ENCODE peak calls at places on chromosomes 1 and 21, in six cellular contexts. T is AG10803, S is BJ, X is psoas muscle, F is colonic mucosa, N is Peyer's patch. V is an unnamed sample.

GRCh38 chr1:10975567-10976326 is 36.7 kb upstream of the TARDBP start:
- DNase-seq in T (peak), S (peak), X (peak), F (no peak), N (peak), V (peak)

GRCh38 chr1:33074193-33074945 is 6.6 kb upstream of the AZIN2 start:
- DNase-seq in T (no peak), S (no peak), X (no peak), F (no peak), N (no peak), V (no peak)

GRCh38 chr1:36257375-36257767 is 33.1 kb downstream of the THRAP3 start:
- DNase-seq in T (peak), S (no peak), X (peak), F (no peak), N (peak), V (no peak)

GRCh38 chr1:105172803-105173202 is 1423.1 kb downstream of the AMY1C start:
- DNase-seq in T (no peak), S (no peak), X (no peak), F (no peak), N (no peak), V (no peak)

GRCh38 chr1:168498159-168498609 is 45.6 kb downstream of the XCL2 start:
- DNase-seq in T (peak), S (no peak), X (no peak), F (no peak), N (no peak), V (no peak)

GRCh38 chr21:42518216-42518615 is 4.6 kb downstream of the SLC37A1 start:
- DNase-seq in T (peak), S (no peak), X (no peak), F (no peak), N (no peak), V (peak)

GRCh38 chr1:210374600-210374953 is 45.9 kb downstream of the HHAT start:
- DNase-seq in T (no peak), S (no peak), X (no peak), F (no peak), N (no peak), V (no peak)

GRCh38 chr1:29459551-29459945 is 223.2 kb downstream of the PTPRU start:
- DNase-seq in T (no peak), S (no peak), X (no peak), F (no peak), N (peak), V (no peak)

GRCh38 chr1:99602404-99602969 is 43.4 kb upstream of the PALMD start:
- DNase-seq in T (no peak), S (no peak), X (no peak), F (no peak), N (no peak), V (no peak)

GRCh38 chr1:43303477-43304286 is 2.9 kb downstream of the TIE1 start:
- DNase-seq in T (no peak), S (no peak), X (no peak), F (no peak), N (no peak), V (no peak)

GRCh38 chr1:201361652-201362504 is 15.6 kb downstream of the TNNT2 start:
- DNase-seq in T (peak), S (no peak), X (peak), F (peak), N (peak), V (no peak)

GRCh38 chr1:67635055-67635809 is 49.8 kb upstream of the GADD45A start:
- DNase-seq in T (no peak), S (no peak), X (no peak), F (no peak), N (no peak), V (no peak)

GRCh38 chr21:34008618-34009017 is 64.8 kb upstream of the MRPS6 start:
- DNase-seq in T (no peak), S (no peak), X (no peak), F (no peak), N (no peak), V (no peak)

GRCh38 chr1:1836119-1836518 is 54.8 kb downstream of the GNB1 start:
- DNase-seq in T (no peak), S (no peak), X (no peak), F (no peak), N (no peak), V (no peak)

GRCh38 chr1:186044079-186044685 is 310.0 kb downstream of the HMCN1 start:
- DNase-seq in T (no peak), S (no peak), X (no peak), F (no peak), N (no peak), V (no peak)

GRCh38 chr1:159916240-159917051 is 8.9 kb downstream of the TAGLN2 start:
- DNase-seq in T (peak), S (no peak), X (no peak), F (no peak), N (no peak), V (peak)

GRCh38 chr1:167764458-167765330 is 42.9 kb downstream of the MPZL1 start:
- DNase-seq in T (no peak), S (no peak), X (no peak), F (no peak), N (no peak), V (no peak)

GRCh38 chr21:35395728-35396127 is 346.6 kb upstream of the RUNX1 start:
- DNase-seq in T (no peak), S (no peak), X (no peak), F (no peak), N (no peak), V (peak)

GRCh38 chr1:91038582-91038981 is 16.7 kb upstream of the ZNF644 start:
- DNase-seq in T (no peak), S (no peak), X (no peak), F (no peak), N (no peak), V (no peak)

GRCh38 chr1:110877364-110877763 is 4.4 kb downstream of the CD53 start:
- DNase-seq in T (no peak), S (no peak), X (no peak), F (no peak), N (no peak), V (no peak)

GRCh38 chr1:110876748-110877341 is 3.9 kb downstream of the CD53 start:
- DNase-seq in T (no peak), S (no peak), X (no peak), F (no peak), N (no peak), V (no peak)

GRCh38 chr1:110879758-110880606 is 7.0 kb downstream of the CD53 start:
- DNase-seq in T (no peak), S (no peak), X (no peak), F (no peak), N (peak), V (no peak)

GRCh38 chr1:110878993-110879392 is 6.0 kb downstream of the CD53 start:
- DNase-seq in T (no peak), S (no peak), X (no peak), F (no peak), N (no peak), V (no peak)

DNA sequence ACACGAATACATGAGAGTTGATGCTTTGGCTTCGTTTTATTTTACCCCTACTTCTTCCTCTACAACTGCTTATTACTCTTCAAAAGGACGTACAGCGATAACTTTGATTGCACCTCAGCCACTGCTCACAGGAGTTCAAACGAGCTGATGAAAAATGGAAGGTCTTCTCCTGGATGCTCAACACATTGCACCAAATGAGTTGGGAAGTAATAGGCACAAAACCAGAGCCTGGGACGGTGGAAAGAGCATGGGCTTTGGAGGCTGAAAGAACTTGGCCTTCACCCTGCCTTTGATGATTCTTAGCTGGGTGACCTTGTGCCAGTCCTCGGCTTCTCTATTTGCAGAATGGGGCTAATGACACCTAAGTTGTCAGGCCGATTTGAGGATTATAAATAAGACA is 4.8 kb downstream of the CD53 start:
- DNase-seq in T (no peak), S (no peak), X (no peak), F (no peak), N (no peak), V (no peak)
- H3K4me3 ChIP-seq in T (no peak), S (no peak), X (no peak), F (no peak), N (peak), V (no peak)

GRCh38 chr1:17539202-17539525 is 334 bp upstream of the ARHGEF10L start:
- DNase-seq in T (no peak), S (no peak), X (no peak), F (peak), N (no peak), V (no peak)

GRCh38 chr1:17538010-17538409 is 1.5 kb upstream of the ARHGEF10L start:
- DNase-seq in T (peak), S (no peak), X (no peak), F (peak), N (no peak), V (no peak)

GRCh38 chr1:17539526-17540254 is at the start of gene ARHGEF10L:
- DNase-seq in T (peak), S (no peak), X (peak), F (peak), N (no peak), V (no peak)

GRCh38 chr1:17540255-17541001 is 930 bp downstream of the ARHGEF10L start:
- DNase-seq in T (peak), S (no peak), X (peak), F (peak), N (no peak), V (no peak)

DNA sequence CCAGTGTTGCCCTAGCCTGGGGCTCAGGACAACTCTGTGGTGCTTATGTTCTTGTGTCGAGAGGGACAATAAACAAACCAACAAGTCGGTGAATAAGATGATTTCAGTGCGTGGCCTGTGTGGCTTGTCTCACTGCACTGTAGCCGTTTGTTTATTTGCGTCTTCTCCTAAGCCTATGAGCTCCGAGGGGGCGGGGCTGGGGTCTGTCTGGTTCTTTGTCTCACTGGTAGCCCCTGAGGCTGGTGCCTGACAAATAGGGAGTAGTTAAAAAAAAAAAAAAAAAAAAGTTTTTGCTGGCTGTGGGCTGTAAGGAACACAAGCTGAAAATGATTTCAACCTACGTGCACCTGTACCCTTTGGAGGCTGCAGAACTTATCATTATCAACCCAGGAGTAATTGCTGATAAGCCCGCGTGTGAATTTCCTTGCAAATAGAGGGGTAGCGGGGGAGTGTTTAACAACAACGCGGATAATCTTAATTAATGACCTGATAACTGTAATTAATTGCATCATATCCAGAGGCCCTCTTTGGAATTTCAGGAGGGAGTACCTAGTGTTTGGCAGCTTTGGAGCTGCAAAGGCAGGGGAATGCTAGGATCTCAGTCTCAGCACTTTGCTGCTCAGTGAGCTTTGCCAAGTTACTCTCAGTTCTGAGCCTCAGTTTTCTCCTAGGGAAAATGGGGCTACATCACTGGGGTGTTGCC is 919 bp upstream of the ARHGEF10L start:
- DNase-seq in T (no peak), S (no peak), X (no peak), F (peak), N (no peak), V (no peak)
- H3K4me3 ChIP-seq in T (peak), S (no peak), X (no peak), F (no peak), N (no peak), V (no peak)

GRCh38 chr1:225812488-225813249 is 2.7 kb downstream of the EPHX1 start:
- DNase-seq in T (peak), S (no peak), X (no peak), F (no peak), N (no peak), V (no peak)
- H3K4me3 ChIP-seq in T (no peak), S (no peak), X (peak), F (no peak), N (no peak), V (no peak)

DNA sequence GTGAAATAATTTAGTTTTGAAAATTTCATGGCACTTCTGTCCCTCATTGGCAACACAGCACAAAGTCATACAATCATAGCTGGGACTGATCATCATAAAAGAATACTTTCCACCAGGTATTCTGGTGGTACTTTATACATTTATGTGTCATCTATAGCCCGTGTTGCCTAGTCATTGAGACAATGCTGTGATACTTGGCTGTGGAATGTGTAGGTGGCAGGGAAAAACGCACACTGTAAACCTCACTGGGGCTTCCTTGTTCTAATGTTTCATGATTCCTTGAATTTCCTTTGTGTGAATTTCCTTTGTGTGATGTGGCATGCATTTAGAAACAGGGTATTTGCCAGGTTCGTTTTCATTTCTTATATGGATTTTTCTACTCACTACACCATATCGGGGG is 118.3 kb downstream of the FMN2 start:
- DNase-seq in T (peak), S (no peak), X (no peak), F (no peak), N (no peak), V (no peak)
- H3K4me3 ChIP-seq in T (no peak), S (no peak), X (no peak), F (no peak), N (no peak), V (no peak)

GRCh38 chr1:214895226-214895625 is 187.3 kb upstream of the KCNK2 start:
- DNase-seq in T (no peak), S (no peak), X (no peak), F (no peak), N (no peak), V (no peak)
- H3K4me3 ChIP-seq in T (no peak), S (no peak), X (no peak), F (no peak), N (no peak), V (no peak)

V was measured in retinal pigment epithelial cell.